ENCODE peak calls at places on chromosome 15, in five cellular contexts. P is endothelial cell of umbilical vein, F is spleen, Q is RWPE2, D is tibial artery. E is an unnamed sample. For H3K4me1, the result is how much of the 10 kb centered on the place peaks cover.

GRCh38 chr15:88440021-88440420 is 27.2 kb downstream of the MRPL46 start:
- DNase-seq in P (peak), F (no peak), Q (no peak), D (no peak), E (no peak)

GRCh38 chr15:61415617-61416120 is 186.6 kb upstream of the RORA start:
- DNase-seq in P (no peak), F (no peak), Q (no peak), D (no peak), E (no peak)

GRCh38 chr15:92693922-92694331 is 38.4 kb upstream of the FAM174B start:
- DNase-seq in P (peak), F (no peak), Q (no peak), D (no peak), E (no peak)

GRCh38 chr15:42494998-42495360 is 455 bp upstream of the SNAP23 start:
- DNase-seq in P (peak), F (no peak), Q (no peak), D (peak), E (no peak)

GRCh38 chr15:51672100-51672731 is 9.1 kb upstream of the SCG3 start:
- DNase-seq in P (no peak), F (no peak), Q (no peak), D (no peak), E (no peak)

GRCh38 chr15:65246939-65247338 is 35.7 kb upstream of the CILP start:
- DNase-seq in P (no peak), F (no peak), Q (no peak), D (no peak), E (no peak)

GRCh38 chr15:99979371-99979770 is 246.1 kb upstream of the LYSMD4 start:
- DNase-seq in P (no peak), F (peak), Q (no peak), D (no peak), E (no peak)

GRCh38 chr15:77393471-77393840 is 26.4 kb downstream of the PEAK1 start:
- DNase-seq in P (no peak), F (no peak), Q (no peak), D (no peak), E (no peak)

GRCh38 chr15:79897701-79898113 is 893 bp upstream of the MTHFS start:
- DNase-seq in P (no peak), F (no peak), Q (no peak), D (no peak), E (no peak)

GRCh38 chr15:98567951-98568350 is 80.4 kb upstream of the IGF1R start:
- DNase-seq in P (no peak), F (no peak), Q (no peak), D (no peak), E (no peak)

GRCh38 chr15:34437687-34438086 is at the start of gene GOLGA8A:
- DNase-seq in P (peak), F (peak), Q (peak), D (peak), E (peak)

GRCh38 chr15:78626611-78627010 is 5.8 kb upstream of the CHRNA3 start:
- DNase-seq in P (no peak), F (no peak), Q (no peak), D (no peak), E (no peak)

GRCh38 chr15:49309889-49310288 is 113.2 kb upstream of the FGF7 start:
- DNase-seq in P (no peak), F (no peak), Q (no peak), D (no peak), E (no peak)

GRCh38 chr15:66045542-66045941 is 176.3 kb downstream of the RAB11A start:
- DNase-seq in P (no peak), F (no peak), Q (no peak), D (no peak), E (no peak)

GRCh38 chr15:80474751-80475295 is 70.6 kb downstream of the ARNT2 start:
- DNase-seq in P (no peak), F (no peak), Q (peak), D (no peak), E (no peak)

GRCh38 chr15:101210466-101210865 is 41.4 kb downstream of the CHSY1 start:
- DNase-seq in P (no peak), F (no peak), Q (no peak), D (no peak), E (no peak)

GRCh38 chr15:80403712-80404056 is 498 bp upstream of the ARNT2 start:
- DNase-seq in P (no peak), F (no peak), Q (no peak), D (no peak), E (no peak)

GRCh38 chr15:51869074-51869425 is 39.6 kb downstream of the TMOD3 start:
- DNase-seq in P (peak), F (no peak), Q (no peak), D (no peak), E (no peak)

GRCh38 chr15:42087926-42088800 is 6.2 kb downstream of the PLA2G4D start:
- DNase-seq in P (no peak), F (no peak), Q (no peak), D (no peak), E (no peak)

GRCh38 chr15:31230630-31231485 is 95.8 kb upstream of the KLF13 start:
- DNase-seq in P (no peak), F (peak), Q (peak), D (no peak), E (no peak)

GRCh38 chr15:77025941-77026411 is 31.1 kb downstream of the PSTPIP1 start:
- DNase-seq in P (no peak), F (peak), Q (peak), D (no peak), E (no peak)

GRCh38 chr15:50131617-50132016 is 12.6 kb upstream of the ATP8B4 start:
- DNase-seq in P (no peak), F (no peak), Q (no peak), D (no peak), E (no peak)

GRCh38 chr15:35443376-35443775 is 102.6 kb downstream of the DPH6 start:
- DNase-seq in P (no peak), F (no peak), Q (no peak), D (no peak), E (no peak)

GRCh38 chr15:43125095-43125661 is 8.2 kb upstream of the TMEM62 start:
- DNase-seq in P (no peak), F (no peak), Q (no peak), D (no peak), E (no peak)

GRCh38 chr15:57772223-57772957 is 65.9 kb downstream of the POLR2M start:
- DNase-seq in P (no peak), F (no peak), Q (no peak), D (no peak), E (no peak)

GRCh38 chr15:67828969-67829646 is 3.8 kb downstream of the SKOR1 start:
- DNase-seq in P (no peak), F (peak), Q (peak), D (no peak), E (no peak)
- H3K4me1 ChIP-seq in P (under half), F (under half), Q (under half), D (half or more), E (under half)

DNA sequence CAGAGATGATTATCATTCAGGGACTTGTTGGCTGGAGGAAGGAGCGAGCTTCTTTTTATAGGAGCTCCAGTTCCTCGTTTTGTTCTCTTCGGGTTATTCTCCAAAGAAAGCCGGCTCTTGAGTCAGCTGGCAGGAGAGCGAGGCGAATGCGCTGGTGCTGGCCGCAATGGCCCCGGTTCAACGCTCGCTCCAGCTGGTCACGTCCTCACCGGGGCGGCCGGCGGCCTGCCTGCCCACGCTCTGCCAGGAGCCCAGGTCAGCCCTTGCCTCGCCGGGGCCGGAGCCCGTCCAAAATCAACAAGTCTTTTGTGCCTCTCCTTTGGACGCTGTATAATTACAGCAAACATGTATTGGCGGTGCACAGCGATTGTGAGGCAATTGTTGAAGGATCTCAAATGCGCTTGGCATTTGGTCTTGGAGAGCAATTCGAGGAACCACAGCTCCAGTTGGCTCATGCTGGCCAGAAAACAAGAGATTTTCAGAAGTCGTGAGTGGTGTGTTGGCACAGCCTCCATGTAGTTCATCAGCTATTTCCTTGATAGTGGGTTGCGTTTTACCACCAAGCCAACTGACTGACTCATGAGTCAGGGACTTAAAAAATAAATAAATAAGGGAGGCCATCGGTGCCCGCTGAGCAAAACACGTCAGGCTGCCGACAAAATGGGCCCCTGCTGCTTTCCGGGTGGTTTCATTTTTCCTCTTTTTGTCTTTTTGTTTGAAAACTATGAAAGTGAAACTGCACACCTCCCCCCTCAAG is 288.5 kb downstream of the UACA start:
- DNase-seq in P (peak), F (no peak), Q (peak), D (peak), E (peak)
- H3K4me3 ChIP-seq in P (no peak), F (peak), Q (no peak), D (peak), E (peak)

GRCh38 chr15:44713006-44713966 is 2.0 kb downstream of the B2M start:
- DNase-seq in P (peak), F (no peak), Q (no peak), D (no peak), E (no peak)

GRCh38 chr15:44710236-44711088 is 661 bp downstream of the PATL2 start:
- DNase-seq in P (no peak), F (peak), Q (no peak), D (peak), E (no peak)

GRCh38 chr15:44711356-44712107 is at the start of gene B2M:
- DNase-seq in P (peak), F (peak), Q (peak), D (peak), E (peak)

GRCh38 chr15:44712108-44713005 is 1.0 kb downstream of the B2M start:
- DNase-seq in P (peak), F (peak), Q (no peak), D (peak), E (peak)

DNA sequence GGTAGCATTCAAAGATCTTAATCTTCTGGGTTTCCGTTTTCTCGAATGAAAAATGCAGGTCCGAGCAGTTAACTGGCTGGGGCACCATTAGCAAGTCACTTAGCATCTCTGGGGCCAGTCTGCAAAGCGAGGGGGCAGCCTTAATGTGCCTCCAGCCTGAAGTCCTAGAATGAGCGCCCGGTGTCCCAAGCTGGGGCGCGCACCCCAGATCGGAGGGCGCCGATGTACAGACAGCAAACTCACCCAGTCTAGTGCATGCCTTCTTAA is at the start of gene PATL2:
- DNase-seq in P (no peak), F (no peak), Q (no peak), D (no peak), E (no peak)
- TF ChIP-seq CTCF in P (no peak), F (no peak), Q (peak), D (no peak), E (peak)

GRCh38 chr15:39192979-39193559 is 387.8 kb upstream of the THBS1 start:
- DNase-seq in P (no peak), F (no peak), Q (no peak), D (no peak), E (no peak)

GRCh38 chr15:39193611-39194010 is 387.3 kb upstream of the THBS1 start:
- DNase-seq in P (no peak), F (no peak), Q (no peak), D (no peak), E (no peak)

GRCh38 chr15:39194431-39194830 is 386.4 kb upstream of the THBS1 start:
- DNase-seq in P (peak), F (no peak), Q (no peak), D (no peak), E (no peak)

GRCh38 chr15:39198044-39198625 is 382.7 kb upstream of the THBS1 start:
- DNase-seq in P (no peak), F (no peak), Q (no peak), D (no peak), E (no peak)

GRCh38 chr15:39195988-39196486 is 384.8 kb upstream of the THBS1 start:
- DNase-seq in P (peak), F (no peak), Q (peak), D (no peak), E (no peak)
- H3K4me1 ChIP-seq in P (under half), F (under half), Q (half or more), D (under half), E (under half)

DNA sequence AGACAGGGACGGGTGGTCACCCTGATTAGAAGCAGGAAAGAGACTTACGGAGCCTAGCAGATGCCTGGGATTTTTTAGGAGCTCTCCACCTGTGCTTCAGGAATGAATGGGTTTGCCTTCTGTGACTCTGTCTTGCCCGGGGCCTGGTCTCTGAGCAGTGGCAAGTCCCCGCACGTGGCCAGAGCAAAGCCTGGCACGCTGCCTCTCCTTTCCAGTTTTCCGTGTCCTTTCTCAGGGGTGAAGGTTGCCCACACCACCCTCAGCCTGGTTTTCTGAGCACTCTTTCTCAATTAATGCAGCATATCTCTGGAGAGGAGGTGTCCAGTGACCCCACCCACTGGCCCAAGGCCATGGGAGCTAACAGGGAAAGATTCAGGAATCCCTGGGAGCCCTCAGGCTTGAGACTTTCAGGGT is 14.5 kb upstream of the CHST14 start:
- DNase-seq in P (no peak), F (no peak), Q (no peak), D (no peak), E (no peak)
- H3K4me3 ChIP-seq in P (no peak), F (no peak), Q (no peak), D (no peak), E (no peak)

GRCh38 chr15:94875550-94875949 is 644.2 kb downstream of the MCTP2 start:
- DNase-seq in P (no peak), F (no peak), Q (no peak), D (no peak), E (no peak)

GRCh38 chr15:94882071-94882712 is 650.8 kb downstream of the MCTP2 start:
- DNase-seq in P (no peak), F (no peak), Q (no peak), D (no peak), E (no peak)

GRCh38 chr15:94877833-94878232 is 646.5 kb downstream of the MCTP2 start:
- DNase-seq in P (no peak), F (no peak), Q (no peak), D (no peak), E (no peak)
- TF ChIP-seq CTCF in P (no peak), F (no peak), Q (no peak), D (no peak), E (no peak)

DNA sequence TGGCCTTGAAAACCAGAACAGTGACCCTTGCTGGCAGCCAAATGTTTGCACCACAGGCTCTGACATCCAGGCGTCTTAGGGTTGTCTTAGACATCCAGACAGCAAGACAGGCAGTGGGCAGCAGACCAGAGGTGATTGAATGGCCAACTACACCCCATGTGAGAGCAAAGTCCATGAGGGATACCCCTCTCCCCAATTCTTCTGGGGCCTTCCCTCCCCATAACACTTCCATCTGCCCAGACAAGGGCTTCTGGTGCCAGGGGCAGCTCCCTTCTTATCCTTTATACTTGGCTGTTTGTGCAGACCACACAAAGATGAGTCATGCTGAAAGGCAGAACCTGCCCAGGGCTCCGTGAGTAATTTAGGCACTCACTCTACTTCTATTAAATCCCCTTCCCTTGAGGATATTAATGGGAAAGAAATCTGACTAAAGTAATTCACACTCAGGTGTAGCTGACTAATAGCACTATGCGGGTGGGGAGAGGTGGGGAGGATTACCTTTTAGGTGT is 257.9 kb downstream of the UACA start:
- DNase-seq in P (peak), F (peak), Q (peak), D (no peak), E (no peak)
- H3K4me1 ChIP-seq in P (under half), F (under half), Q (half or more), D (under half), E (under half)

DNA sequence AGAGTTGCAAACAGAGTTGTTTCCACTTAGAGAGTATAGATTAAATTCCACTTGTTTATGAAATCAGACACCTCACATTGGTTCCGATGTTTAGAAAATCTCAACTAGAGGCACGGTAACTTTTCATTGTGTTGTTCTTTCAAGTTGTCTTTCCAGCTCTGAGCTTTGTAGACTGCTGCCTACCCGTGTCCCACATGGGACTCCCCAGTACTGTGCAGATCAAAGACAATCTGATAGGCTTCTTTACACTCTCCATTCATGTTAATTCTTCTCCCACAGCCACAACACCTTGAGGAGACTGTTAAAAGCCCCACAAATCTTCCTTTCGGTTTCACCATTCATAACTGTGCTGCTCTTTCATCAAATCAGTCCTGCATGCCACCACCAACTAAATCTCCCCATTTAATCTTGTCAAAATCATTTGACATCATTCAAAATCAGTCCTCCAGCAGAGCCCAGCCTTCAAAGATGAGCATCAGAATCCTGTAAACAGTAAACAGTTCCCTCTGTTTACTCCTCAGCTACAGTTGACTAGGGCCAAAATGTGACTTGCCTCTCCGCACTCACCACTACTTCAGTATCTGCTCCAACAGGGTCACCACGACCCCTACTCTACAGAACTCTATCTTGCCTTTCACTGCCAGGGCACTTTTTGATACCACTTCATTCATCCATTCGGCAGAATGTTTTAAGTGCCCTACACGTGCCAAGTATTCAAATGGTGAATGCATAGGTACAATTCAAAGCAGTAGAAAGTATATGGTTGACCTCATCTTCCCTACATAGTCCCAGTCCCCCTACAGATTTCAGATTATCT is 8.3 kb downstream of the ANXA2 start:
- DNase-seq in P (no peak), F (no peak), Q (no peak), D (no peak), E (no peak)
- H3K4me3 ChIP-seq in P (no peak), F (peak), Q (no peak), D (peak), E (peak)

DNA sequence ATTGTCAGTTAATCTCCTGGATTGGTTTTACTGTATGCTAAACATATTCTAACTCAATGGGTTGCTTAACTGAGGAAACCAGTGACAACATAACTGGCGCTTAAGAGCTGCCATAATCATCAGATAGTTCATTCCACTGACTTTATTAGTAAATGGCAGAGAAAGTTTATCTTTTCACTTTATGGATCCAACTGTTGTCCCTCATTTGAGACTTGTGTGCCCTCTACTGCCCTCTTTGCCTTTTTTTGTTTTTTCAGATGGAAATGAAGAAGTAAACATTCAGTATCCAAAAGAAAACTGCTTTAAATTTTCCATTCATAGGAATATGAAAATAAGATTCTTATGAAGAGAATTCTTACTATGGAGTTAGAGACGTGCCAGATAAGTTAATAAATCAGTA is 93.5 kb downstream of the NPTN start:
- DNase-seq in P (no peak), F (no peak), Q (no peak), D (no peak), E (no peak)
- TF ChIP-seq CTCF in P (no peak), F (no peak), Q (peak), D (no peak), E (no peak)

GRCh38 chr15:94286581-94286980 is 55.2 kb downstream of the MCTP2 start:
- DNase-seq in P (peak), F (no peak), Q (no peak), D (no peak), E (no peak)
- H3K4me1 ChIP-seq in P (under half), F (under half), Q (under half), D (under half), E (under half)